ENCODE peak calls at places on chromosomes 13 and 19, in four cellular contexts. F is hepatocyte, U is neuronal stem cell, E is IMR-90. Z is an unnamed sample.

GRCh38 chr13:34031629-34032028 is 213.7 kb downstream of the RFC3 start:
- DNase-seq in E (no peak), F (no peak), U (no peak), Z (no peak)

GRCh38 chr19:41225238-41226052 is 6.4 kb downstream of the AXL start:
- DNase-seq in U (no peak), E (peak; percentile 100), F (peak; percentile 89), Z (peak; percentile 94)

GRCh38 chr19:50430888-50431342 is 1.8 kb upstream of the MYBPC2 start:
- DNase-seq in F (no peak), E (no peak), U (no peak), Z (no peak)

GRCh38 chr19:42573642-42574041 is 21.1 kb downstream of the CEACAM8 start:
- DNase-seq in U (no peak), E (no peak), F (no peak), Z (no peak)

GRCh38 chr13:28566283-28566682 is 71.4 kb upstream of the FLT1 start:
- DNase-seq in U (no peak), F (no peak), E (no peak), Z (no peak)

GRCh38 chr19:9711815-9712214 is 36.9 kb upstream of the ZNF562 start:
- DNase-seq in U (no peak), F (no peak), E (no peak), Z (no peak)

GRCh38 chr13:83333614-83334388 is 548.5 kb downstream of the SLITRK1 start:
- DNase-seq in F (no peak), U (no peak), E (no peak), Z (peak; percentile 46)

GRCh38 chr19:58009666-58010301 is 7.2 kb upstream of the ZNF606 start:
- DNase-seq in E (peak; percentile 63), F (peak; percentile 71), U (peak; percentile 29), Z (peak; percentile 69)

GRCh38 chr19:55319786-55320185 is 5.4 kb downstream of the TMEM150B start:
- DNase-seq in U (peak; percentile 72), F (peak; percentile 72), E (peak; percentile 28), Z (no peak)

DNA sequence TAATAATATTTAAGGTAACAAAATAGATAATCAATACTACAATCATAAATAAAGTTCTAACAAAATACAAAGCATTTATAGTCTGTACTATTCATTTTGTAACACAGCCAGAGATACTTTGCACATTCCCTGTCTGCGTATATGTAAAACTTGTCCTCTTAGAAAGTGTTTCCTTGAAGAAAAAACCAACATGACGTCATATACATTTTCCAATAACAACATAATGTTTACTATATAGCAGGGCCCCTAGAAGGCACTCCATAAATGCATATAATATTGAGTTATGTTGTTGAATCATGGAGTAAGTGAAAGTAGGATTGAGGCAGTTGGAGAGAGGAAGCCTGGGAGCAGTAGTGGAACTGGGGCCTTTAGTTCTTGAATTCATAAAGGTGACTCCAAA is 371.4 kb upstream of the HTR2A start:
- DNase-seq in U (no peak), E (no peak), F (no peak), Z (no peak)
- H3K4me2 ChIP-seq in U (no peak overlapping the region), E (no peak overlapping the region), F (no peak overlapping the region), Z (no peak overlapping the region)

GRCh38 chr19:6059396-6059947 is 50.8 kb downstream of the RFX2 start:
- DNase-seq in F (no peak), E (no peak), U (no peak), Z (no peak)
- H3K4me2 ChIP-seq in F (no peak overlapping the region), E (no peak overlapping the region), U (no peak overlapping the region), Z (no peak overlapping the region)

GRCh38 chr13:44416297-44416696 is 42.7 kb downstream of the SERP2 start:
- DNase-seq in U (no peak), E (no peak), F (no peak), Z (no peak)
- H3K4me2 ChIP-seq in U (no peak overlapping the region), E (no peak overlapping the region), F (no peak overlapping the region), Z (no peak overlapping the region)

GRCh38 chr13:97295279-97296182 is 73.4 kb downstream of the MBNL2 start:
- DNase-seq in F (no peak), U (no peak), E (peak; percentile 92), Z (peak; percentile 92)
- H3K4me2 ChIP-seq in F (no peak overlapping the region), U (no peak overlapping the region), E (peak overlapping the region; percentile 91), Z (peak overlapping the region; percentile 72)

DNA sequence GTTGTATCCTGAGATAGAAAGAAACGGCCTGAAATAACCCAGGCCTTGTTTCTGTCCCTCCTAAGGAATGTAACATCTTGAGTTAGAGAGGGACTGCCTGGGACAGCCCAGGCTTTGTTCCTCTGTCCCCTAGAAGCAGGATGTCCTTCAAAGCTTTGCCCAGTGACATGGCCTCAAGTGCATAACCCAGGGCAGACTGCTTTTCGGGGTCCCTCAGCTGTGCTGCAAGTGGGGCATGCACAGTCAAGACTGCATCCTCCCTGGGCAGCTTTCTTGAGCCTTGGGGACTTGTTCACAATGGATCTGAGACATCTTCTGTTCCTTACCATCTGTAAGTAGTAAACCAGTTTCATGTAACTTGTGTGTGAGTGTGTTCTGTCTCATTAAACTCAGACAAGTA is 7.5 kb upstream of the EPSTI1 start:
- DNase-seq in E (no peak), F (no peak), U (no peak), Z (no peak)
- H3K4me2 ChIP-seq in E (no peak overlapping the region), F (no peak overlapping the region), U (no peak overlapping the region), Z (no peak overlapping the region)

GRCh38 chr19:17951151-17952040 is 15.5 kb upstream of the KCNN1 start:
- DNase-seq in U (no peak), F (no peak), E (no peak), Z (no peak)

GRCh38 chr19:17954401-17954800 is 12.5 kb upstream of the KCNN1 start:
- DNase-seq in U (no peak), F (no peak), E (no peak), Z (no peak)

GRCh38 chr19:17953869-17954268 is 13.0 kb upstream of the KCNN1 start:
- DNase-seq in E (no peak), U (no peak), F (no peak), Z (no peak)

GRCh38 chr19:17952041-17952976 is 14.6 kb upstream of the KCNN1 start:
- DNase-seq in U (no peak), E (no peak), F (no peak), Z (no peak)

GRCh38 chr19:17953316-17953801 is 13.5 kb upstream of the KCNN1 start:
- DNase-seq in E (no peak), F (no peak), U (no peak), Z (no peak)
- H3K4me2 ChIP-seq in E (no peak overlapping the region), F (no peak overlapping the region), U (no peak overlapping the region), Z (no peak overlapping the region)

GRCh38 chr13:51584731-51585191 is 499 bp downstream of the WDFY2 start:
- DNase-seq in U (peak; percentile 72), F (peak; percentile 81), E (peak; percentile 37), Z (peak; percentile 48)

GRCh38 chr13:51583469-51583874 is 790 bp upstream of the WDFY2 start:
- DNase-seq in U (no peak), F (no peak), E (no peak), Z (no peak)

GRCh38 chr13:51583875-51584730 is at the start of gene WDFY2:
- DNase-seq in U (peak; percentile 100), F (peak; percentile 100), E (peak; percentile 100), Z (peak; percentile 98)

GRCh38 chr13:51579676-51580075 is 4.6 kb upstream of the WDFY2 start:
- DNase-seq in U (no peak), E (no peak), F (no peak), Z (no peak)

DNA sequence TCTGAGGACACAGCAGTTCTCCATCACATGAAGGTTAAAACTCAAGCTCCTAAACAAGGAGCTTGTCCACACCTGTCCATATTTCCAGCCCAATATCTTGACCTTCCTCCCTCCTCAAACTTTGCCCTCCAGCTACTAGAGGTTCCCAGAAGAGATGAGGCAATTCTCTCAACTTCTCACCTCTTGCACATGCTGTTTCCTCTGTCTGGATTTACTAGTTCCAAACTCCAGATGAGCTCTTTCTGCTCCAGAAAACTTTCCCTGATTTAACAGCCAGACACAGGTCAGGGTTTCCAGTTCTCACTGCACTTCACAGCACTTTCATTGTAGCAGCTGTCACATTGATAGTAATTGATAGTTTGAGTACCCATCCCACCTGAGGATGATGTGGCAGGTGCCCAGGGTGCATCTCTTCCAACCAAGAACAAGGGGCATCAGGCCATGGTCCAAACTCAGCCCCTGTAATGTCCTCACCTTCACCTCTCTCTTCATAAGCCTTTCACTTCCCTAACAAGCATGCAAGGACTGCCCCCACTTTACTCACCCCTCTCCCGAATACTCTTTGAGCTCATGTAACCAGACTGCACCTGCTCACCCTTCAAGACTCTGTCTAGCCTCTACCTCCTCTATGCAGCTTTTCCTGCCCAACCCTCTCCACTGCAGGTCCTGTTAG is 3.0 kb upstream of the WDFY2 start:
- DNase-seq in F (no peak), E (no peak), U (no peak), Z (no peak)
- H3K4me2 ChIP-seq in F (no peak overlapping the region), E (no peak overlapping the region), U (no peak overlapping the region), Z (no peak overlapping the region)

GRCh38 chr13:111295896-111296295 is 24.5 kb upstream of the TEX29 start:
- DNase-seq in F (no peak), E (no peak), U (no peak), Z (no peak)
- H3K4me2 ChIP-seq in F (no peak overlapping the region), E (no peak overlapping the region), U (no peak overlapping the region), Z (no peak overlapping the region)

DNA sequence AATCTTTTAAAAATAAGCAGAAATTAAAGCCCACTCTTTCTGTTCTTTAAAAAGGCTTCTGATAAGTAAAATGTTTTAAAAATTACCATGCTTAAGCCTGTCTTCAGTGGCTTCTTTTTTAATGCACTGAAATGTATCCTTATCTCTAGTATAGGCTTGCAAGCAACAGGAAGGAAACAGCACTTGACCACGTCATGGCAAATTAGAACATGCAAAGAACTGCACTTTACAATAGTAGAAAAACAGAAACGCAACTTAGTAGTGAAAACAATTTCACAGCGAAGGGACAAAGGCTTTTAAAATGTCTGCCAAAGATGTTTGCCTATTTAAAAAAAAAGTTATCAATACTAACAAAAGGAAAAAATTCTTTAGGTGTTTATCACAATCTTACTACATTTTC is 36.3 kb downstream of the ELF1 start:
- DNase-seq in F (peak; percentile 37), U (no peak), E (peak; percentile 52), Z (no peak)
- H3K4me2 ChIP-seq in F (peak overlapping the region; percentile 44), U (no peak overlapping the region), E (no peak overlapping the region), Z (no peak overlapping the region)